ENCODE peak calls at places on chromosome 21, in six cellular contexts. V is HCT116; N is endothelial cell of umbilical vein; I is activated T-cell treated with anti-CD3 and anti-CD28 coated beads, Interleukin-2, amount 50 U/mL, for 72 hours; R is amniotic stem cell; A is HEK293T. B is an unnamed sample.

GRCh38 chr21:42621166-42621827 is 32.1 kb upstream of the PDE9A start:
- DNase-seq in I (no peak), V (no peak), A (no peak), N (no peak), R (no peak), B (no peak)

GRCh38 chr21:41759926-41760325 is 6.9 kb downstream of the RIPK4 start:
- DNase-seq in I (no peak), A (no peak), R (no peak), N (no peak), V (no peak), B (no peak)

GRCh38 chr21:14095021-14095420 is 115.7 kb downstream of the LIPI start:
- DNase-seq in I (no peak), N (no peak), A (no peak), V (no peak), R (no peak), B (no peak)

GRCh38 chr21:41695513-41695912 is 71.3 kb downstream of the RIPK4 start:
- DNase-seq in A (no peak), N (no peak), V (no peak), R (no peak), I (no peak), B (no peak)

GRCh38 chr21:17725339-17725738 is 93.8 kb downstream of the C21orf91 start:
- DNase-seq in I (no peak), V (no peak), R (no peak), N (no peak), A (no peak), B (no peak)

GRCh38 chr21:38505654-38506523 is 7.6 kb upstream of the ERG start:
- DNase-seq in N (peak), V (peak), R (no peak), I (peak), A (peak), B (peak)

GRCh38 chr21:37849703-37850102 is 66.6 kb downstream of the KCNJ6 start:
- DNase-seq in A (no peak), I (no peak), V (no peak), N (peak), R (no peak), B (no peak)

GRCh38 chr21:45248893-45249381 is 38.8 kb downstream of the POFUT2 start:
- DNase-seq in R (no peak), N (no peak), A (no peak), V (no peak), I (no peak), B (no peak)

GRCh38 chr21:41926068-41926806 is 27.6 kb downstream of the C2CD2 start:
- DNase-seq in A (no peak), I (peak), R (no peak), N (peak), V (no peak), B (no peak)

GRCh38 chr21:44497641-44498243 is 42.3 kb downstream of the KRTAP10-1 start:
- DNase-seq in N (no peak), R (no peak), I (no peak), V (no peak), A (no peak), B (no peak)

GRCh38 chr21:33374080-33374873 is 28.9 kb upstream of the IFNGR2 start:
- DNase-seq in A (peak), I (peak), N (peak), R (peak), V (peak), B (peak)

GRCh38 chr21:22585558-22585957 is 1587.3 kb downstream of the NCAM2 start:
- DNase-seq in A (no peak), N (no peak), I (no peak), R (no peak), V (no peak), B (no peak)

GRCh38 chr21:41458121-41458520 is 32.1 kb downstream of the MX1 start:
- DNase-seq in A (no peak), I (no peak), N (no peak), V (no peak), R (no peak), B (no peak)

GRCh38 chr21:35156293-35156976 is 107.3 kb upstream of the RUNX1 start:
- DNase-seq in I (no peak), N (no peak), V (no peak), A (no peak), R (no peak), B (no peak)

GRCh38 chr21:42734323-42734971 is 81.0 kb downstream of the PDE9A start:
- DNase-seq in A (no peak), V (no peak), N (no peak), R (no peak), I (no peak), B (no peak)

B was measured in Panc1.